ENCODE peak calls at places on chromosomes 7 and 10, in nine cellular contexts. M is adrenal gland, D is kidney epithelial cell, G is stomach, Q is ovary, B is tibial artery, V is fibroblast of lung, C is astrocyte, T is choroid plexus epithelial cell. X is an unnamed sample.

GRCh38 chr10:126597206-126597605 is 73.3 kb downstream of the C10orf90 start:
- DNase-seq in D (no peak), G (no peak), B (no peak), V (no peak), Q (no peak), M (no peak), T (no peak), C (peak; percentile 12), X (no peak)

GRCh38 chr7:131328387-131329175 is 905 bp downstream of the MKLN1 start:
- DNase-seq in Q (no peak), B (no peak), C (peak; percentile 25), M (no peak), T (peak; percentile 46), G (no peak), D (no peak), V (peak; percentile 38), X (no peak)

GRCh38 chr7:5701085-5701914 is 80.2 kb downstream of the RNF216 start:
- DNase-seq in T (peak; percentile 51), V (no peak), D (no peak), M (no peak), G (no peak), B (no peak), C (no peak), Q (no peak), X (no peak)

GRCh38 chr10:10830316-10831061 is 187.2 kb upstream of the CELF2 start:
- DNase-seq in T (peak; percentile 95), G (no peak), B (no peak), Q (no peak), C (peak; percentile 89), D (peak; percentile 39), M (no peak), V (peak; percentile 94), X (no peak)

GRCh38 chr10:75407716-75408511 is 6.3 kb upstream of the ZNF503 start:
- DNase-seq in C (no peak), Q (peak; percentile 50), M (peak; percentile 63), D (no peak), T (no peak), G (peak; percentile 55), V (peak; percentile 54), B (peak; percentile 77), X (no peak)

GRCh38 chr10:49631975-49632374 is 18.1 kb downstream of the CHAT start:
- DNase-seq in V (no peak), G (no peak), Q (no peak), T (no peak), M (no peak), C (no peak), B (peak; percentile 19), D (no peak), X (no peak)

GRCh38 chr10:329361-330099 is 194.3 kb downstream of the ZMYND11 start:
- DNase-seq in Q (peak; percentile 88), C (peak; percentile 93), V (peak; percentile 97), T (peak; percentile 97), D (peak; percentile 81), G (peak; percentile 93), M (peak; percentile 80), B (peak; percentile 95), X (peak; percentile 45)

GRCh38 chr7:127927339-127927679 is 103.9 kb downstream of the LRRC4 start:
- DNase-seq in G (peak; percentile 45), B (no peak), T (peak; percentile 77), M (peak; percentile 32), Q (peak; percentile 18), V (peak; percentile 47), D (no peak), C (peak; percentile 60), X (no peak)

GRCh38 chr10:15321431-15322321 is 49.4 kb downstream of the FAM171A1 start:
- DNase-seq in Q (no peak), M (no peak), D (no peak), T (peak; percentile 59), B (peak; percentile 20), G (no peak), C (peak; percentile 61), V (peak; percentile 89), X (no peak)

DNA sequence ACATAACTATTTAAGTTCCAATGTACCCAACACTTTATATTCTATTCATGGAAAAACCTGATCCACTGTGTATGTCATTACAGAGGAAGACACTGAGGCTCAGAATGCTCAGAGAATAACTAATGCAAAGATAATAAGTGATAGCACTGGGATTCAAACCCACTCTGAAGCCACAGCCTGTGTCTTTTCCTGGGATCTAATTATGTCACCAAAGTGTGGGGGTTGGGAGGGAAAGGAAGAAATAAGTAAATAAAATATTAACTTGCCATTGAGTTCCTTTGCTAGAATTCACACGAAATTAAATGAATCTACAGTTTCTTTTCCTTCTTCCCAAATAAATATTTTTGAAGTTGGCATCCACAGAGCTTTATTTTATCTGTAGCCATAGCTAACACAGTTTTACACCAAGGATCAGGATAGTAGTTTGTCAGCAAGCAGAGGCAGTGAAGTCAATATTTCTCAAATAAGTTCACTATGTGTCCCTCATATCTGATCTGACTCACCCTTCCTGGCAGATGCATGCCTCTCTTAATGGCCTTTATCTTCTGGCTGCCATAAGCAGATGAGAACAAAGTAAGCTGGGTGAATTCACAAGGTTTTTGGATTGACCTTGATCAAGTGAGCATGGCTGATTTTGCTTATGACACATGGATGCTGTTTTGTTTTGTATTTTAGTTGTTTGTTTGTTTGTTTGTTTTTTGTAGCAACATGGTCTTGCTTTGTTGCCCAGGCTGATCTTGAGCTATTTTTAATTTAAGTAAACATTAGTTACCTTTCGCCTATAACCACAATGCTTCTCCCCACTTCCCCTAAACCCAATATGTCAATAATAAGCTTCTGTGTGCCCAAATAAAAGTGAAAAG is 6.3 kb downstream of the RAPGEF5 start:
- DNase-seq in V (no peak), D (no peak), M (peak; percentile 34), G (no peak), B (no peak), T (peak; percentile 42), Q (no peak), C (peak; percentile 67), X (no peak)
- TF ChIP-seq CTCF in V (no peak), D (no peak), M (no peak), G (no peak), B (no peak), T (no peak), Q (no peak), C (no peak), X (no peak)

GRCh38 chr7:44051611-44052220 is 7.2 kb downstream of the DBNL start:
- DNase-seq in T (no peak), M (no peak), Q (peak; percentile 4), V (no peak), B (no peak), D (no peak), C (no peak), G (no peak), X (no peak)
- H3K4me3 ChIP-seq in T (no peak overlapping the region), M (no peak overlapping the region), Q (no peak overlapping the region), V (no peak overlapping the region), B (no peak overlapping the region), D (no peak overlapping the region), C (no peak overlapping the region), G (no peak overlapping the region), X (no peak overlapping the region)

GRCh38 chr7:77571791-77572190 is 34.7 kb downstream of the PTPN12 start:
- DNase-seq in M (no peak), G (no peak), T (no peak), V (no peak), B (no peak), C (no peak), D (no peak), Q (no peak), X (no peak)

GRCh38 chr7:77565917-77566316 is 28.8 kb downstream of the PTPN12 start:
- DNase-seq in T (peak; percentile 61), G (no peak), D (no peak), B (no peak), C (peak; percentile 43), M (no peak), V (peak; percentile 82), Q (no peak), X (no peak)

GRCh38 chr7:77566421-77566820 is 29.3 kb downstream of the PTPN12 start:
- DNase-seq in G (no peak), D (no peak), M (no peak), T (no peak), C (no peak), B (no peak), V (no peak), Q (no peak), X (no peak)

GRCh38 chr7:77569514-77570232 is 32.6 kb downstream of the PTPN12 start:
- DNase-seq in V (no peak), G (no peak), B (no peak), C (peak; percentile 16), M (no peak), T (peak; percentile 49), D (no peak), Q (no peak), X (no peak)

DNA sequence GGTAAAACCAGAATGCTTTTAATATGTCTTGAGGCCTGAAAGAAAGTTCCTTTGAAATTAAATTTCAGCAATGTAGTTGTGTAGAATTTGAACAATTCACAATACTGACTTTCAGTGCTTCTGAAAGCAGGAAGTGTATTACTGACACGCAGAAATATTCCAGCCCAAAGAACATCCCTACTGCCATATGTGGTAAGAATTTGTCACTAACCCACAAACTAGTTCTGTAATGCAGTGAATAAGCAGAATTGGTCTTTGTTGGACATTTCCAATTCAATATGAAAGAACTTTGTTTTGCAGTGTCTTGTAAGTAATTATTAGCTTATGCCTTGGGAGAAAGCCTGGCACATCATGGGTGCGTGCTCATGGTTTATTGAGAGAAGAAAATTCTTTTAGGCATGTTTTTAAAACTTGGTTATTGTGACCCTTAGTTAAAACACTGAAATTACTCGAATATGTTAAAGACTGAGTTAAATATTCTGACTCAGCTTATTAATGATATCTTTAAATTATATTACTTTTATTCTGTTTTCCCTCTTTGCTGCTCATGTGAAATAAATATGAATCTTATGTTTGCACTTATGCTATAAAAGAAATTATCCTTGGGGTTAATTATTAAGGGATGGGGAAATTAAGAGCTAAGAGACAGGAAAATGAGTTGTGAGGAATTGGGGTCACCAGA is 33.4 kb downstream of the PTPN12 start:
- DNase-seq in D (peak; percentile 35), V (peak; percentile 63), Q (no peak), G (no peak), C (peak; percentile 82), M (no peak), B (no peak), T (peak; percentile 82), X (no peak)
- TF ChIP-seq CTCF in D (no peak), V (no peak), Q (no peak), G (no peak), C (no peak), M (no peak), B (no peak), T (no peak), X (no peak)

DNA sequence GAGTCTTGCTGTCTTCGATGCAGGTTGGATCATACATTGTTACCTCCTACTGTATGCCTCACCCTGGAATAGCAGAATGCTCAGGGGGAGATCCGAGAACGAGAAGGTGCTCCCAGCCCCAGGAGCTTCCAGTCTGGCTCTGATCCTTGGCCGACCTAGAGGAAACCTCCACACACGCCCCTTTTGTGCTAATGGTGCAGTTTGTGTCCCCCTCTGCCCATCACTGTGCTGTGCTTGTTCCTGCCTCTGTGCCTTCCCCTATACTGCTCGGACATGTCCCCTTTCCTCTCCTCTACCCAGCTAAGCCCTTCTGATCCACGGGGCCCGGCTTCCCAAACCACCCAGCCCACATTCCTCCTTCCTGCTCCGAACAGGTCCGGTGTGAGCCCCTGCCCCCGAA is 32.5 kb downstream of the ZNF775 start:
- DNase-seq in G (no peak), B (no peak), C (no peak), T (no peak), M (no peak), V (no peak), D (no peak), Q (no peak), X (no peak)
- H3K4me3 ChIP-seq in G (no peak overlapping the region), B (no peak overlapping the region), C (no peak overlapping the region), T (no peak overlapping the region), M (no peak overlapping the region), V (no peak overlapping the region), D (no peak overlapping the region), Q (no peak overlapping the region), X (no peak overlapping the region)

X was measured in CD8-positive, alpha-beta T cell.